ENCODE peak calls at places on chromosome 13, in seven cellular contexts. H, Y, X, D, N, O and P are unnamed samples.

GRCh38 chr13:42334329-42334706 is 62.4 kb downstream of the AKAP11 start:
- DNase-seq in H (no peak), Y (no peak), X (peak), D (no peak), N (no peak), O (no peak), P (peak)

GRCh38 chr13:106650690-106651205 is 82.8 kb upstream of the ARGLU1 start:
- DNase-seq in H (no peak), Y (no peak), X (no peak), D (no peak), N (no peak), O (no peak), P (no peak)

GRCh38 chr13:109156181-109156935 is 526.9 kb downstream of the MYO16 start:
- DNase-seq in H (peak), Y (no peak), X (no peak), D (no peak), N (no peak), O (no peak), P (no peak)

GRCh38 chr13:20231839-20232555 is at the start of gene GJB6:
- DNase-seq in H (no peak), Y (peak), X (no peak), D (peak), N (peak), O (no peak), P (peak)

GRCh38 chr13:48624858-48625257 is 28.9 kb upstream of the CYSLTR2 start:
- DNase-seq in H (no peak), Y (no peak), X (no peak), D (no peak), N (no peak), O (no peak), P (no peak)

GRCh38 chr13:95533545-95534135 is 18.9 kb upstream of the CLDN10 start:
- DNase-seq in H (no peak), Y (no peak), X (no peak), D (peak), N (no peak), O (no peak), P (peak)

GRCh38 chr13:45850020-45850613 is 1.4 kb downstream of the SIAH3 start:
- DNase-seq in H (no peak), Y (no peak), X (no peak), D (no peak), N (no peak), O (no peak), P (no peak)

GRCh38 chr13:65347420-65348030 is 1882.6 kb downstream of the PCDH9 start:
- DNase-seq in H (no peak), Y (no peak), X (no peak), D (no peak), N (no peak), O (no peak), P (no peak)